ENCODE peak calls at places on chromosome 20, in four cellular contexts. N is HepG2, S is HEK293T, F is K562. Q is an unnamed sample.

GRCh38 chr20:20837574-20838021 is 125.2 kb upstream of the RALGAPA2 start:
- DNase-seq in N (peak), S (peak), F (peak), Q (peak)

GRCh38 chr20:44615169-44615791 is 32.9 kb downstream of the PKIG start:
- DNase-seq in N (no peak), S (no peak), F (no peak), Q (no peak)

GRCh38 chr20:42844751-42845150 is 345.0 kb downstream of the PTPRT start:
- DNase-seq in N (no peak), S (no peak), F (no peak), Q (no peak)

GRCh38 chr20:57711826-57712225 is 2.0 kb upstream of the PMEPA1 start:
- DNase-seq in N (no peak), S (no peak), F (no peak), Q (no peak)

GRCh38 chr20:57013741-57014140 is 252.7 kb downstream of the BMP7 start:
- DNase-seq in N (no peak), S (peak), F (peak), Q (peak)

GRCh38 chr20:21125072-21125848 is 622 bp upstream of the KIZ start:
- DNase-seq in N (peak), S (peak), F (peak), Q (peak)

GRCh38 chr20:45044601-45045000 is 56.3 kb downstream of the KCNS1 start:
- DNase-seq in N (no peak), S (no peak), F (no peak), Q (no peak)

GRCh38 chr20:62482970-62483369 is 7.2 kb upstream of the GATA5 start:
- DNase-seq in N (no peak), S (no peak), F (no peak), Q (no peak)

GRCh38 chr20:4684837-4685413 is 36.8 kb upstream of the PRND start:
- DNase-seq in N (peak), S (no peak), F (peak), Q (no peak)

GRCh38 chr20:42907730-42908129 is 282.0 kb downstream of the PTPRT start:
- DNase-seq in N (no peak), S (no peak), F (no peak), Q (no peak)

GRCh38 chr20:32249030-32249738 is 28.3 kb upstream of the KIF3B start:
- DNase-seq in N (no peak), S (no peak), F (no peak), Q (no peak)

GRCh38 chr20:45910670-45911485 is 1.1 kb downstream of the PLTP start:
- DNase-seq in N (no peak), S (peak), F (peak), Q (peak)

GRCh38 chr20:4053516-4053919 is 38.2 kb upstream of the RNF24 start:
- DNase-seq in N (no peak), S (no peak), F (no peak), Q (no peak)

GRCh38 chr20:34859367-34859766 is 13.3 kb downstream of the GGT7 start:
- DNase-seq in N (no peak), S (no peak), F (no peak), Q (no peak)

GRCh38 chr20:53917145-53918009 is 153.0 kb downstream of the BCAS1 start:
- DNase-seq in N (no peak), S (no peak), F (peak), Q (no peak)

GRCh38 chr20:44629017-44629385 is 22.5 kb downstream of the ADA start:
- DNase-seq in N (no peak), S (no peak), F (no peak), Q (no peak)

GRCh38 chr20:7416382-7416781 is 523.9 kb downstream of the HAO1 start:
- DNase-seq in N (no peak), S (no peak), F (no peak), Q (no peak)

GRCh38 chr20:24098886-24099285 is 110.3 kb upstream of the GGTLC1 start:
- DNase-seq in N (no peak), S (no peak), F (no peak), Q (no peak)

GRCh38 chr20:33684533-33685327 is 1.5 kb downstream of the E2F1 start:
- DNase-seq in N (no peak), S (no peak), F (no peak), Q (peak)

GRCh38 chr20:4633780-4634179 is 87.9 kb upstream of the PRND start:
- DNase-seq in N (no peak), S (no peak), F (no peak), Q (no peak)

GRCh38 chr20:24950128-24950835 is 1.2 kb downstream of the CST7 start:
- DNase-seq in N (no peak), S (no peak), F (no peak), Q (no peak)

GRCh38 chr20:15475483-15475882 is 1097.8 kb downstream of the KIF16B start:
- DNase-seq in N (no peak), S (no peak), F (no peak), Q (no peak)

GRCh38 chr20:54197621-54198604 is 10.0 kb upstream of the PFDN4 start:
- DNase-seq in N (peak), S (no peak), F (no peak), Q (no peak)

GRCh38 chr20:37480915-37481314 is 40.1 kb upstream of the NNAT start:
- DNase-seq in N (no peak), S (no peak), F (no peak), Q (no peak)

GRCh38 chr20:45373353-45374100 is 4.6 kb downstream of the TP53TG5 start:
- DNase-seq in N (peak), S (peak), F (peak), Q (peak)

GRCh38 chr20:3685341-3685740 is 3.5 kb upstream of the ADAM33 start:
- DNase-seq in N (no peak), S (no peak), F (no peak), Q (no peak)

GRCh38 chr20:24470782-24471582 is 1.6 kb downstream of the SYNDIG1 start:
- DNase-seq in N (no peak), S (no peak), F (no peak), Q (peak)

GRCh38 chr20:4344660-4345059 is 329.3 kb upstream of the RNF24 start:
- DNase-seq in N (no peak), S (no peak), F (no peak), Q (no peak)

GRCh38 chr20:50654899-50655298 is 36.4 kb downstream of the RIPOR3 start:
- DNase-seq in N (no peak), S (no peak), F (no peak), Q (no peak)

GRCh38 chr20:44172572-44172950 is 14.4 kb downstream of the JPH2 start:
- DNase-seq in N (no peak), S (no peak), F (no peak), Q (no peak)

GRCh38 chr20:59938221-59938620 is 1.9 kb downstream of the PPP1R3D start:
- DNase-seq in N (no peak), S (no peak), F (no peak), Q (no peak)

GRCh38 chr20:17179840-17180239 is 47.0 kb upstream of the PCSK2 start:
- DNase-seq in N (no peak), S (no peak), F (no peak), Q (no peak)
- TF ChIP-seq ELF4 in N (no peak), S (no peak), F (no peak), Q (no peak)

GRCh38 chr20:51899674-51900073 is 97.4 kb upstream of the SALL4 start:
- DNase-seq in N (peak), S (no peak), F (peak), Q (no peak)
- TF ChIP-seq ELF4 in N (no peak), S (no peak), F (no peak), Q (no peak)

DNA sequence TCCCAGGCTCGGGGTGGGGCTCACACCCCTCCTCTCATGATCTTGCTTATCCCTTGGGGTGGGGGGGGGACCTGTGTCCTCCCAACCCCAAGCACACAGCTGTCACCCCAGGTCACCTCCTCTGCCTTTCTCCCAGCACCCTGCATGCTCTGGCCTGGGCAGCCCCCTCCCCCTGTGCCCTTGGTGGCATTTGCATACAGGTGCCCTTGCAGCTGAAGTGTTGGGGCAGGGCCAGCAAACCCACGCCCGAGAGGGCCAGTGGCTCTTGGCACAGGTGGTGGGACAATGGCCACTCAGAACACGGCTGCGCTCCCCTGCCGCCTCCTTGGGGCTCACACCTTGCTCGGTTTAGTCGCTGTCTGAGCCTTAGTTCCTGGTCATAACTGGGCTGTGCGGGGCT is 11.3 kb upstream of the MYT1 start:
- DNase-seq in N (no peak), S (no peak), F (no peak), Q (no peak)
- TF ChIP-seq ELF4 in N (no peak), S (no peak), F (no peak), Q (no peak)

DNA sequence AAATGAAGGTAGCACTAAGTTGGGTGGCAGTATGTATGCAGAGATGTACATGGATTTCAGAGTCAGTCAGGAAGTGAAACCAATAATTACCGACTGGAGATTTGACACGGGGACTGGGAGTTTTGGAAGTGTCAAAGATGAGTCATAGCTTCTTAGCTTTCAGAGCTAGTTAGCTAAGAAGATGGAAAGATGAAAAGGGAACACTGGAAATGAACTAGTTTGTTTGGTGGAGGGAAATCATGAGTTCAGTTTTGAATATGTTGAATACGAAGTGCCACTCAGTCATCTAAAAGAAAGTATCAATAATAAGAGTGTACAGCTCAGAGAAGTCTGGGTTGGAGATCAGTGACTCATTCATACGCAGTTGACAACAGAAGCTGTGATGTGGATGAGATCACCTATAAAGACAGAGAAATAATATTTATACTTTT is 7.5 kb downstream of the ESF1 start:
- DNase-seq in N (no peak), S (no peak), F (no peak), Q (no peak)
- TF ChIP-seq ELF4 in N (no peak), S (no peak), F (no peak), Q (no peak)